ENCODE peak calls at places on chromosomes 16 and 17, in eight cellular contexts. D is ovary; K is uterus; P is hepatocyte; S is body of pancreas; W is CD8-positive, alpha-beta T cell; F is PC-9; X is GM23338. I is an unnamed sample.
A peak's percentile ranks its signal among the peaks of the same experiment; 100 is the strongest.

GRCh38 chr17:45087978-45088377 is 26.9 kb downstream of the NMT1 start:
- DNase-seq in W (no peak), X (no peak), S (no peak), F (no peak), D (no peak), K (no peak), P (no peak), I (no peak)

GRCh38 chr17:19651461-19652238 is 3.1 kb downstream of the ALDH3A2 start:
- DNase-seq in D (no peak), F (peak; percentile 81), K (no peak), P (no peak), S (no peak), X (no peak), W (no peak), I (no peak)

GRCh38 chr16:24955975-24956731 is 59.0 kb downstream of the ARHGAP17 start:
- DNase-seq in K (no peak), X (no peak), P (no peak), W (no peak), F (no peak), S (no peak), D (no peak), I (no peak)

GRCh38 chr17:68456529-68457167 is 648 bp downstream of the WIPI1 start:
- DNase-seq in S (peak; percentile 69), P (peak; percentile 90), W (no peak), X (peak; percentile 93), F (peak; percentile 70), D (peak; percentile 71), K (peak; percentile 77), I (peak; percentile 95)

GRCh38 chr16:1839554-1839953 is 12.5 kb downstream of the FAHD1 start:
- DNase-seq in K (no peak), W (no peak), X (peak; percentile 41), S (no peak), P (no peak), D (no peak), F (no peak), I (no peak)

GRCh38 chr16:24188751-24189318 is 67.3 kb upstream of the CACNG3 start:
- DNase-seq in W (no peak), X (no peak), F (no peak), D (no peak), P (no peak), K (no peak), S (no peak), I (no peak)

GRCh38 chr16:66996324-66996982 is 8.1 kb downstream of the CES4A start:
- DNase-seq in P (peak; percentile 71), K (peak; percentile 76), S (peak; percentile 77), W (no peak), F (no peak), X (no peak), D (no peak), I (no peak)

GRCh38 chr17:7282752-7283321 is 1.3 kb downstream of the SLC2A4 start:
- DNase-seq in F (no peak), S (no peak), D (no peak), P (no peak), X (no peak), W (no peak), K (no peak), I (no peak)

GRCh38 chr16:85168732-85169256 is 56.5 kb upstream of the CIBAR2 start:
- DNase-seq in D (peak; percentile 89), P (peak; percentile 72), F (peak; percentile 28), K (peak; percentile 80), W (no peak), X (peak; percentile 76), S (peak; percentile 50), I (peak; percentile 82)
- H3K4me1 ChIP-seq in D (peaks cover 22% of the 10 kb centered on the region), P (peaks cover 64% of the 10 kb centered on the region), F (peaks cover 30% of the 10 kb centered on the region), K (peaks cover 37% of the 10 kb centered on the region), W (no peaks in the 10 kb centered on the region), X (peaks cover 45% of the 10 kb centered on the region), S (peaks cover 63% of the 10 kb centered on the region), I (peaks cover 7% of the 10 kb centered on the region)

GRCh38 chr17:35765086-35765710 is 4.5 kb downstream of the C17orf50 start:
- DNase-seq in F (no peak), W (no peak), S (no peak), P (no peak), K (no peak), D (no peak), X (no peak), I (no peak)

GRCh38 chr17:35766489-35766877 is 5.8 kb downstream of the C17orf50 start:
- DNase-seq in X (no peak), F (no peak), K (no peak), S (no peak), P (no peak), W (no peak), D (no peak), I (no peak)

GRCh38 chr17:35768796-35769195 is 8.1 kb downstream of the C17orf50 start:
- DNase-seq in D (no peak), W (no peak), X (no peak), P (no peak), F (no peak), S (no peak), K (no peak), I (no peak)

GRCh38 chr17:35765731-35766488 is 5.2 kb downstream of the C17orf50 start:
- DNase-seq in D (no peak), K (no peak), W (no peak), X (no peak), F (no peak), P (no peak), S (no peak), I (no peak)

GRCh38 chr17:35766903-35767510 is 6.3 kb downstream of the C17orf50 start:
- DNase-seq in F (no peak), K (no peak), D (no peak), P (peak; percentile 59), W (no peak), S (peak; percentile 57), X (no peak), I (peak; percentile 57)
- H3K27me3 ChIP-seq in F (peaks cover 37% of the 10 kb centered on the region), K (no peaks in the 10 kb centered on the region), D (no peaks in the 10 kb centered on the region), P (no peaks in the 10 kb centered on the region), W (no peaks in the 10 kb centered on the region), S (no peaks in the 10 kb centered on the region), X (no peaks in the 10 kb centered on the region), I (no peaks in the 10 kb centered on the region)

GRCh38 chr16:11681526-11681925 is 13.3 kb downstream of the SNN start:
- DNase-seq in S (no peak), D (no peak), K (no peak), P (no peak), X (no peak), W (no peak), F (no peak), I (no peak)

GRCh38 chr16:11679941-11680911 is 12.0 kb downstream of the SNN start:
- DNase-seq in X (no peak), W (no peak), F (no peak), P (no peak), D (no peak), S (no peak), K (no peak), I (peak; percentile 35)

GRCh38 chr16:11677959-11678881 is 10.0 kb downstream of the SNN start:
- DNase-seq in K (no peak), X (no peak), D (no peak), F (no peak), W (no peak), P (no peak), S (no peak), I (no peak)

GRCh38 chr16:11677451-11677951 is 9.2 kb downstream of the SNN start:
- DNase-seq in P (no peak), W (no peak), X (no peak), K (no peak), S (no peak), F (no peak), D (peak; percentile 7), I (no peak)

DNA sequence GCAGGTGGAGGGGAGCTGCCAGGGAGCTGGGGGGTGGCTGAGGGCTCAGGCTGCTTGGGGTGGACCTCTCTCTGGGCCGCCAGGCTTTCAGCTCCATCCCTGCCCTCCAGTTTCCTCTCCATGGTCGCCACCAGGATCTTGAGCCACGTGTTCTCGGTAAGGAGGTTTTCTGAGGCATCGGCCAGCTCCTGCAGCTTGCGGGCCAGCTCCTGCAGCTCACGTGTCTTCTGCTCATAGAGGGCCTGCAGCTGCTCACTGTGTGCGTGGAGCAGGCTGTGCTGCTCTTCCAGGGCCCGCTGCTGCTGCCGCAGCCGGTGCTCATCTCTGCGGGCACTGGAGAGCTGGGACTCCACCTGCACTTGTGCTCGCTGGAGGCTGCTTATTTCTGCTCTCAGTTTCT is 11.0 kb downstream of the SNN start:
- DNase-seq in P (no peak), X (no peak), S (no peak), K (no peak), W (no peak), D (no peak), F (no peak), I (peak; percentile 37)
- H3K4me1 ChIP-seq in P (peaks cover 11% of the 10 kb centered on the region), X (peaks cover 4% of the 10 kb centered on the region), S (peaks cover 53% of the 10 kb centered on the region), K (peaks cover 6% of the 10 kb centered on the region), W (peaks cover 27% of the 10 kb centered on the region), D (peaks cover 6% of the 10 kb centered on the region), F (no peaks in the 10 kb centered on the region), I (no peaks in the 10 kb centered on the region)

DNA sequence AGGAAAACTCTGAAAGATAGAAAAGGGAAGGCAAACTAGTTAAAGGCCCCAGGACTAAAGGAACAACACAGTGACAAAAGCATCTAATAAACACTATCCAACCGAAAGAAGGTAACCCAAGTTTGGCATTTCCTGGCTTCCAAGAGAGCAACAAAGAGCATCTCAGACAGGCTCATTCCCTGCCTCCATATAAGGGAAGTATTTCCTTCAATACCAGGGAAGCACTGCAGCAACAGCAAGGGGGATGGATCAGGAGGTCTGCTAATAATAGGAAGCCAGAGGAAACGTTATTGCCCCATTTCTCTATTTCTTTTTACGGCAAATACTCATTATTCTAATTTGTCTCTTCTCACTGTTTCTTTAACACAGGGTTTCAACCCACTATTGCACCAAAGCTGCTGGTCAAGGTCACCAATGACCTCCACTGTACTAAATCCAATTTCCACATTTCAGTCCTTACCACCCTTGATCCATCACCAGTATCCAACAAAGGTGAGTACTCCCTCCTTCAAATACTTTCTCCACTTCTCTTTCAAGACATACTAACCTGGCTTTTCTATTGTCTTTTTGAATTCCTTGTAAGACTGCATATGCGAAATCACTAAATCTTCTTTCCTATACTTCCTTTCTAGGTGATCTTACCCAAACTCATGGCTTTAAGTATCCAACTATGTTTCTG is 86.1 kb downstream of the KANSL1 start:
- DNase-seq in W (no peak), F (no peak), D (no peak), S (no peak), P (no peak), K (no peak), X (peak; percentile 79), I (no peak)
- H3K27me3 ChIP-seq in W (no peaks in the 10 kb centered on the region), F (no peaks in the 10 kb centered on the region), D (no peaks in the 10 kb centered on the region), S (no peaks in the 10 kb centered on the region), P (no peaks in the 10 kb centered on the region), K (no peaks in the 10 kb centered on the region), X (no peaks in the 10 kb centered on the region), I (no peaks in the 10 kb centered on the region)

DNA sequence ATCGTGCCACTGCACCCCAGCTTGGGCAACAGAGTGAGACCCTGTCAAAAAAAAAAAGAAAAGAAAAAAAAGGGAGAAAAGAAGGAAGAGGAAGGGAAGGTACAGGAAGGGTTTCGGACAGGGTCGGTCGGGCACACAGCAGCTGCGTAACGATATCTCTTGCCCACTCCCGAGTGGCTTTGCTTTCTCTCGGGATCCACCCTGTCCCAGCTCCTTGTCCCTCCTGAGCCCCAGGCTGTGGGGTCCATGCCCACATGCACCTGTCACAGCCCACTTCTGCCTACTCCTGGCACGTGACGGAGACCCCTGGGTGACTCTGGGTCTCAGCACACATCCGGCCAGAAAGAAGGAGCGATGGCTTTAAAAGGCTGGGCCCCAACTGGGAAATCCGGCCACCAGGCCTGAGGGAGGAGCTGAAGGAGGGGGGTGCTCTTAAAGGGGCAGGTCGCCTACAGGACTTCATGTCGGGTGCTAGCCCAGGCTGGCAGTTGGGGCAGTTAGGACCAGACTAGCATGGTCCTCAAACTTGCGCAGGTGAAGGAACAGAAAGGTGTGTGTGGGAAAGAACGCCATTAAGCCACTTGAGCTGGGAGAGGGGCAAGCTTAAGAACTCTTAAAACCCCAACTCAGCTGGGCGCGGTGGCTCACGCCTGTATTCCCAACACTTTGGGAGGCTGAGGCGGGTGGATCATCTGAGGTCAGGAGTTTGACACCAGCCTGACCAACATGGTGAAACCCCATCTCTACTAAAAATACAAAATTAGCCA is at the start of gene GHDC:
- DNase-seq in X (peak; percentile 91), F (peak; percentile 65), S (peak; percentile 85), P (peak; percentile 76), K (peak; percentile 88), D (peak; percentile 82), W (peak; percentile 73), I (peak; percentile 93)
- H3K4me1 ChIP-seq in X (peaks cover 5% of the 10 kb centered on the region), F (peaks cover 6% of the 10 kb centered on the region), S (peaks cover 23% of the 10 kb centered on the region), P (no peaks in the 10 kb centered on the region), K (peaks cover 7% of the 10 kb centered on the region), D (peaks cover 10% of the 10 kb centered on the region), W (peaks cover 22% of the 10 kb centered on the region), I (no peaks in the 10 kb centered on the region)